ENCODE peak calls at places on chromosome 10, in seven cellular contexts. One of them, this sample, is unnamed.

GRCh38 chr10:48681749-48682148 is 2.9 kb upstream of the WDFY4 start:
- DNase-seq in iPS DF 6.9: no peak
- DNase-seq in T-helper 9 cell: no peak
- DNase-seq in adipocyte: no peak
- DNase-seq in lower lobe of right lung: no peak
- DNase-seq in Caki2: no peak
- DNase-seq in coronary artery: no peak
- DNase-seq in this sample: no peak

GRCh38 chr10:72013202-72013945 is 49.2 kb downstream of the CHST3 start:
- DNase-seq in iPS DF 6.9: no peak
- DNase-seq in T-helper 9 cell: no peak
- DNase-seq in adipocyte: no peak
- DNase-seq in lower lobe of right lung: no peak
- DNase-seq in Caki2: no peak
- DNase-seq in coronary artery: no peak
- DNase-seq in this sample: no peak

GRCh38 chr10:133276435-133277201 is at the start of gene ADAM8:
- DNase-seq in iPS DF 6.9: no peak
- DNase-seq in T-helper 9 cell: peak; percentile 68
- DNase-seq in adipocyte: peak; percentile 27
- DNase-seq in lower lobe of right lung: peak; percentile 77
- DNase-seq in Caki2: no peak
- DNase-seq in coronary artery: no peak
- DNase-seq in this sample: peak; percentile 60

GRCh38 chr10:113410618-113411017 is 142.2 kb upstream of the HABP2 start:
- DNase-seq in iPS DF 6.9: no peak
- DNase-seq in T-helper 9 cell: no peak
- DNase-seq in adipocyte: no peak
- DNase-seq in lower lobe of right lung: no peak
- DNase-seq in Caki2: no peak
- DNase-seq in coronary artery: no peak
- DNase-seq in this sample: no peak

GRCh38 chr10:112369495-112370423 is 4.2 kb upstream of the ACSL5 start:
- DNase-seq in iPS DF 6.9: no peak
- DNase-seq in T-helper 9 cell: peak; percentile 12
- DNase-seq in adipocyte: no peak
- DNase-seq in lower lobe of right lung: peak; percentile 87
- DNase-seq in Caki2: no peak
- DNase-seq in coronary artery: peak; percentile 70
- DNase-seq in this sample: no peak

GRCh38 chr10:3720228-3721019 is 64.6 kb downstream of the KLF6 start:
- DNase-seq in iPS DF 6.9: no peak
- DNase-seq in T-helper 9 cell: no peak
- DNase-seq in adipocyte: peak; percentile 81
- DNase-seq in lower lobe of right lung: peak; percentile 81
- DNase-seq in Caki2: no peak
- DNase-seq in coronary artery: peak; percentile 82
- DNase-seq in this sample: no peak

GRCh38 chr10:1205450-1206030 is 149.4 kb downstream of the WDR37 start:
- DNase-seq in iPS DF 6.9: no peak
- DNase-seq in T-helper 9 cell: no peak
- DNase-seq in adipocyte: no peak
- DNase-seq in lower lobe of right lung: no peak
- DNase-seq in Caki2: no peak
- DNase-seq in coronary artery: no peak
- DNase-seq in this sample: no peak

GRCh38 chr10:585502-585901 is 104.0 kb downstream of the DIP2C start:
- DNase-seq in iPS DF 6.9: no peak
- DNase-seq in T-helper 9 cell: no peak
- DNase-seq in adipocyte: no peak
- DNase-seq in lower lobe of right lung: no peak
- DNase-seq in Caki2: no peak
- DNase-seq in coronary artery: no peak
- DNase-seq in this sample: no peak

GRCh38 chr10:89022734-89023133 is 32.1 kb downstream of the FAS start:
- DNase-seq in iPS DF 6.9: no peak
- DNase-seq in T-helper 9 cell: no peak
- DNase-seq in adipocyte: no peak
- DNase-seq in lower lobe of right lung: no peak
- DNase-seq in Caki2: no peak
- DNase-seq in coronary artery: no peak
- DNase-seq in this sample: no peak

GRCh38 chr10:79131730-79132644 is 63.2 kb downstream of the ZMIZ1 start:
- DNase-seq in iPS DF 6.9: no peak
- DNase-seq in T-helper 9 cell: no peak
- DNase-seq in adipocyte: no peak
- DNase-seq in lower lobe of right lung: no peak
- DNase-seq in Caki2: no peak
- DNase-seq in coronary artery: no peak
- DNase-seq in this sample: no peak

GRCh38 chr10:109203616-109204375 is 719.5 kb downstream of the XPNPEP1 start:
- DNase-seq in iPS DF 6.9: no peak
- DNase-seq in T-helper 9 cell: no peak
- DNase-seq in adipocyte: peak; percentile 38
- DNase-seq in lower lobe of right lung: no peak
- DNase-seq in Caki2: no peak
- DNase-seq in coronary artery: no peak
- DNase-seq in this sample: no peak

GRCh38 chr10:77111611-77112550 is 525.7 kb downstream of the KCNMA1 start:
- DNase-seq in iPS DF 6.9: no peak
- DNase-seq in T-helper 9 cell: no peak
- DNase-seq in adipocyte: peak; percentile 82
- DNase-seq in lower lobe of right lung: no peak
- DNase-seq in Caki2: peak; percentile 77
- DNase-seq in coronary artery: no peak
- DNase-seq in this sample: no peak

GRCh38 chr10:51196508-51197175 is 122.4 kb downstream of the PRKG1 start:
- DNase-seq in iPS DF 6.9: no peak
- DNase-seq in T-helper 9 cell: no peak
- DNase-seq in adipocyte: no peak
- DNase-seq in lower lobe of right lung: no peak
- DNase-seq in Caki2: no peak
- DNase-seq in coronary artery: no peak
- DNase-seq in this sample: no peak

GRCh38 chr10:73855413-73855812 is 18.9 kb downstream of the CAMK2G start:
- DNase-seq in iPS DF 6.9: no peak
- DNase-seq in T-helper 9 cell: no peak
- DNase-seq in adipocyte: no peak
- DNase-seq in lower lobe of right lung: no peak
- DNase-seq in Caki2: no peak
- DNase-seq in coronary artery: no peak
- DNase-seq in this sample: no peak

GRCh38 chr10:110527731-110528171 is 30.0 kb downstream of the DUSP5 start:
- DNase-seq in iPS DF 6.9: no peak
- DNase-seq in T-helper 9 cell: no peak
- DNase-seq in adipocyte: peak; percentile 58
- DNase-seq in lower lobe of right lung: no peak
- DNase-seq in Caki2: no peak
- DNase-seq in coronary artery: peak; percentile 40
- DNase-seq in this sample: no peak

GRCh38 chr10:112706580-112706979 is 243.5 kb upstream of the TCF7L2 start:
- DNase-seq in iPS DF 6.9: no peak
- DNase-seq in T-helper 9 cell: no peak
- DNase-seq in adipocyte: no peak
- DNase-seq in lower lobe of right lung: no peak
- DNase-seq in Caki2: no peak
- DNase-seq in coronary artery: no peak
- DNase-seq in this sample: no peak

GRCh38 chr10:89281606-89282395 is 20.0 kb upstream of the IFIT2 start:
- DNase-seq in iPS DF 6.9: no peak
- DNase-seq in T-helper 9 cell: no peak
- DNase-seq in adipocyte: no peak
- DNase-seq in lower lobe of right lung: no peak
- DNase-seq in Caki2: no peak
- DNase-seq in coronary artery: no peak
- DNase-seq in this sample: no peak

GRCh38 chr10:62829622-62830021 is 13.5 kb upstream of the EGR2 start:
- DNase-seq in iPS DF 6.9: no peak
- DNase-seq in T-helper 9 cell: no peak
- DNase-seq in adipocyte: no peak
- DNase-seq in lower lobe of right lung: no peak
- DNase-seq in Caki2: no peak
- DNase-seq in coronary artery: no peak
- DNase-seq in this sample: no peak

GRCh38 chr10:47151880-47152279 is 148.1 kb upstream of the GDF10 start:
- DNase-seq in iPS DF 6.9: no peak
- DNase-seq in T-helper 9 cell: no peak
- DNase-seq in adipocyte: no peak
- DNase-seq in lower lobe of right lung: no peak
- DNase-seq in Caki2: no peak
- DNase-seq in coronary artery: no peak
- DNase-seq in this sample: no peak

GRCh38 chr10:71964669-71965515 is 697 bp downstream of the CHST3 start:
- DNase-seq in iPS DF 6.9: no peak
- DNase-seq in T-helper 9 cell: no peak
- DNase-seq in adipocyte: peak; percentile 90
- DNase-seq in lower lobe of right lung: peak; percentile 57
- DNase-seq in Caki2: peak; percentile 45
- DNase-seq in coronary artery: peak; percentile 88
- DNase-seq in this sample: peak; percentile 40

GRCh38 chr10:73850205-73850604 is 24.1 kb downstream of the CAMK2G start:
- DNase-seq in iPS DF 6.9: no peak
- DNase-seq in T-helper 9 cell: no peak
- DNase-seq in adipocyte: no peak
- DNase-seq in lower lobe of right lung: no peak
- DNase-seq in Caki2: no peak
- DNase-seq in coronary artery: no peak
- DNase-seq in this sample: no peak

GRCh38 chr10:80204801-80205477 is 398 bp downstream of the ANXA11 start:
- DNase-seq in iPS DF 6.9: no peak
- DNase-seq in T-helper 9 cell: peak; percentile 42
- DNase-seq in adipocyte: peak; percentile 64
- DNase-seq in lower lobe of right lung: peak; percentile 71
- DNase-seq in Caki2: no peak
- DNase-seq in coronary artery: no peak
- DNase-seq in this sample: peak; percentile 22

GRCh38 chr10:33795529-33795928 is 461.1 kb upstream of the NRP1 start:
- DNase-seq in iPS DF 6.9: no peak
- DNase-seq in T-helper 9 cell: no peak
- DNase-seq in adipocyte: no peak
- DNase-seq in lower lobe of right lung: no peak
- DNase-seq in Caki2: no peak
- DNase-seq in coronary artery: no peak
- DNase-seq in this sample: no peak

GRCh38 chr10:104622598-104623209 is 18.4 kb upstream of the SORCS3 start:
- DNase-seq in iPS DF 6.9: no peak
- DNase-seq in T-helper 9 cell: no peak
- DNase-seq in adipocyte: no peak
- DNase-seq in lower lobe of right lung: no peak
- DNase-seq in Caki2: no peak
- DNase-seq in coronary artery: no peak
- DNase-seq in this sample: no peak

GRCh38 chr10:117980216-117980615 is 66.5 kb downstream of the RAB11FIP2 start:
- DNase-seq in iPS DF 6.9: no peak
- DNase-seq in T-helper 9 cell: no peak
- DNase-seq in adipocyte: peak; percentile 55
- DNase-seq in lower lobe of right lung: no peak
- DNase-seq in Caki2: peak; percentile 9
- DNase-seq in coronary artery: no peak
- DNase-seq in this sample: no peak

GRCh38 chr10:58514102-58514472 is 1.4 kb downstream of the BICC1 start:
- DNase-seq in iPS DF 6.9: no peak
- DNase-seq in T-helper 9 cell: no peak
- DNase-seq in adipocyte: peak; percentile 50
- DNase-seq in lower lobe of right lung: no peak
- DNase-seq in Caki2: no peak
- DNase-seq in coronary artery: no peak
- DNase-seq in this sample: no peak

GRCh38 chr10:129926066-129927055 is 37.7 kb downstream of the EBF3 start:
- DNase-seq in iPS DF 6.9: no peak
- DNase-seq in T-helper 9 cell: no peak
- DNase-seq in adipocyte: no peak
- DNase-seq in lower lobe of right lung: no peak
- DNase-seq in Caki2: no peak
- DNase-seq in coronary artery: no peak
- DNase-seq in this sample: no peak

GRCh38 chr10:114386446-114386845 is 17.9 kb downstream of the AFAP1L2 start:
- DNase-seq in iPS DF 6.9: no peak
- DNase-seq in T-helper 9 cell: no peak
- DNase-seq in adipocyte: no peak
- DNase-seq in lower lobe of right lung: no peak
- DNase-seq in Caki2: no peak
- DNase-seq in coronary artery: no peak
- DNase-seq in this sample: no peak

GRCh38 chr10:75679546-75679945 is 248.1 kb downstream of the LRMDA start:
- DNase-seq in iPS DF 6.9: no peak
- DNase-seq in T-helper 9 cell: no peak
- DNase-seq in adipocyte: peak; percentile 2
- DNase-seq in lower lobe of right lung: no peak
- DNase-seq in Caki2: no peak
- DNase-seq in coronary artery: no peak
- DNase-seq in this sample: no peak

GRCh38 chr10:29471483-29471859 is 163.3 kb downstream of the SVIL start:
- DNase-seq in iPS DF 6.9: no peak
- DNase-seq in T-helper 9 cell: no peak
- DNase-seq in adipocyte: peak; percentile 60
- DNase-seq in lower lobe of right lung: no peak
- DNase-seq in Caki2: peak; percentile 71
- DNase-seq in coronary artery: peak; percentile 5
- DNase-seq in this sample: no peak